ENCODE peak calls at places on chromosome 13, in eight cellular contexts. A is stimulated activated CD4-positive, alpha-beta T cell treated with anti-CD3 and anti-CD28 coated beads, Interleukin-1b, Interleukin-23, amount 100 ng/mL, for 48 hours; I is COR-L47; K is H54; W is lower leg skin; F is naive B cell; E is GM23248; T is effector memory CD4-positive, alpha-beta T cell. O is an unnamed sample.

GRCh38 chr13:65293530-65294198 is 1936.5 kb downstream of the PCDH9 start:
- DNase-seq in A (no peak), I (no peak), K (no peak), W (no peak), F (no peak), E (no peak), T (no peak), O (no peak)

GRCh38 chr13:93951153-93951552 is 528.3 kb downstream of the DCT start:
- DNase-seq in A (no peak), I (peak), K (no peak), W (no peak), F (no peak), E (peak), T (no peak), O (no peak)

GRCh38 chr13:113813749-113814434 is 50.0 kb downstream of the GAS6 start:
- DNase-seq in A (no peak), I (no peak), K (no peak), W (no peak), F (no peak), E (no peak), T (no peak), O (no peak)

GRCh38 chr13:94312511-94313191 is 166.8 kb downstream of the DCT start:
- DNase-seq in A (no peak), I (peak), K (no peak), W (no peak), F (no peak), E (no peak), T (no peak), O (no peak)

GRCh38 chr13:107881362-107881761 is 334.0 kb downstream of the LIG4 start:
- DNase-seq in A (no peak), I (no peak), K (no peak), W (no peak), F (no peak), E (peak), T (no peak), O (no peak)

GRCh38 chr13:97879646-97880297 is 73.7 kb upstream of the IPO5 start:
- DNase-seq in A (no peak), I (no peak), K (peak), W (no peak), F (no peak), E (peak), T (no peak), O (peak)

GRCh38 chr13:90890435-90890834 is 457.1 kb upstream of the MIR17HG start:
- DNase-seq in A (no peak), I (no peak), K (no peak), W (no peak), F (no peak), E (no peak), T (no peak), O (no peak)

GRCh38 chr13:39910833-39911232 is 255.4 kb downstream of the COG6 start:
- DNase-seq in A (no peak), I (no peak), K (no peak), W (no peak), F (no peak), E (no peak), T (no peak), O (no peak)

GRCh38 chr13:34414616-34415015 is 527.5 kb upstream of the NBEA start:
- DNase-seq in A (no peak), I (no peak), K (no peak), W (no peak), F (no peak), E (no peak), T (no peak), O (no peak)

GRCh38 chr13:52703482-52703881 is 36.1 kb downstream of the CNMD start:
- DNase-seq in A (no peak), I (peak), K (no peak), W (no peak), F (no peak), E (no peak), T (no peak), O (no peak)

GRCh38 chr13:42420304-42420703 is 148.4 kb downstream of the AKAP11 start:
- DNase-seq in A (peak), I (no peak), K (no peak), W (no peak), F (no peak), E (no peak), T (no peak), O (no peak)

GRCh38 chr13:38262211-38262610 is 87.4 kb upstream of the UFM1 start:
- DNase-seq in A (no peak), I (no peak), K (no peak), W (no peak), F (no peak), E (peak), T (no peak), O (no peak)

GRCh38 chr13:72760189-72760588 is 21.5 kb downstream of the DIS3 start:
- DNase-seq in A (no peak), I (no peak), K (no peak), W (no peak), F (no peak), E (no peak), T (no peak), O (no peak)

GRCh38 chr13:111973186-111974064 is 93.5 kb upstream of the SOX1 start:
- DNase-seq in A (no peak), I (no peak), K (no peak), W (no peak), F (no peak), E (no peak), T (no peak), O (no peak)

GRCh38 chr13:51734786-51735185 is 69.2 kb downstream of the DHRS12 start:
- DNase-seq in A (no peak), I (no peak), K (no peak), W (no peak), F (no peak), E (peak), T (no peak), O (no peak)

GRCh38 chr13:97911311-97912138 is 42.0 kb upstream of the IPO5 start:
- DNase-seq in A (peak), I (no peak), K (peak), W (no peak), F (no peak), E (peak), T (no peak), O (peak)

GRCh38 chr13:36766295-36766694 is 52.7 kb upstream of the RFXAP start:
- DNase-seq in A (no peak), I (no peak), K (no peak), W (no peak), F (no peak), E (peak), T (no peak), O (peak)

GRCh38 chr13:52711277-52711676 is 28.3 kb downstream of the CNMD start:
- DNase-seq in A (no peak), I (no peak), K (no peak), W (no peak), F (no peak), E (no peak), T (no peak), O (no peak)

GRCh38 chr13:65535360-65535759 is 1694.8 kb downstream of the PCDH9 start:
- DNase-seq in A (no peak), I (no peak), K (no peak), W (no peak), F (no peak), E (no peak), T (no peak), O (no peak)

GRCh38 chr13:21573920-21574712 is 29.9 kb downstream of the MICU2 start:
- DNase-seq in A (no peak), I (no peak), K (no peak), W (no peak), F (no peak), E (no peak), T (no peak), O (no peak)

GRCh38 chr13:49444517-49445395 is 682 bp downstream of the SETDB2 start:
- DNase-seq in A (peak), I (no peak), K (no peak), W (peak), F (peak), E (peak), T (peak), O (peak)

GRCh38 chr13:99258210-99258860 is at the start of gene GPR18:
- DNase-seq in A (no peak), I (no peak), K (no peak), W (no peak), F (peak), E (no peak), T (no peak), O (peak)

GRCh38 chr13:30865131-30866009 is 40.7 kb upstream of the MEDAG start:
- DNase-seq in A (peak), I (peak), K (no peak), W (peak), F (peak), E (peak), T (no peak), O (peak)